ENCODE peak calls at places on chromosome 6, in five cellular contexts. One of them, this sample, is unnamed. For H3K9me3, the result is how much of the 10 kb centered on the place peaks cover.

GRCh38 chr6:110491644-110492317 is 15.4 kb upstream of the SLC22A16 start:
- DNase-seq in neural progenitor cell: no peak
- DNase-seq in body of pancreas: no peak
- DNase-seq in cardiac muscle cell: peak
- DNase-seq in tibial artery: no peak
- DNase-seq in this sample: no peak

GRCh38 chr6:16800942-16801341 is 39.7 kb upstream of the ATXN1 start:
- DNase-seq in tibial artery: no peak
- DNase-seq in cardiac muscle cell: peak
- DNase-seq in body of pancreas: no peak
- DNase-seq in neural progenitor cell: no peak
- DNase-seq in this sample: no peak

GRCh38 chr6:33592595-33593413 is 12.7 kb upstream of the BAK1 start:
- DNase-seq in neural progenitor cell: peak
- DNase-seq in cardiac muscle cell: no peak
- DNase-seq in body of pancreas: no peak
- DNase-seq in tibial artery: no peak
- DNase-seq in this sample: no peak

GRCh38 chr6:121434037-121434770 is 1.2 kb upstream of the GJA1 start:
- DNase-seq in cardiac muscle cell: no peak
- DNase-seq in neural progenitor cell: peak
- DNase-seq in tibial artery: no peak
- DNase-seq in body of pancreas: no peak
- DNase-seq in this sample: no peak

GRCh38 chr6:34934516-34934915 is 45.5 kb downstream of the ANKS1A start:
- DNase-seq in neural progenitor cell: no peak
- DNase-seq in tibial artery: peak
- DNase-seq in body of pancreas: peak
- DNase-seq in cardiac muscle cell: peak
- DNase-seq in this sample: peak

GRCh38 chr6:42781811-42782688 is at the start of gene BICRAL:
- DNase-seq in cardiac muscle cell: peak
- DNase-seq in body of pancreas: peak
- DNase-seq in neural progenitor cell: peak
- DNase-seq in tibial artery: peak
- DNase-seq in this sample: peak

GRCh38 chr6:156698239-156699016 is 78.8 kb upstream of the ARID1B start:
- DNase-seq in body of pancreas: no peak
- DNase-seq in neural progenitor cell: peak
- DNase-seq in tibial artery: no peak
- DNase-seq in cardiac muscle cell: no peak
- DNase-seq in this sample: no peak

GRCh38 chr6:79650943-79651342 is 19.8 kb downstream of the SH3BGRL2 start:
- DNase-seq in tibial artery: no peak
- DNase-seq in neural progenitor cell: no peak
- DNase-seq in cardiac muscle cell: no peak
- DNase-seq in body of pancreas: no peak
- DNase-seq in this sample: no peak

GRCh38 chr6:72547020-72547419 is 74.8 kb upstream of the KCNQ5 start:
- DNase-seq in cardiac muscle cell: no peak
- DNase-seq in body of pancreas: no peak
- DNase-seq in tibial artery: no peak
- DNase-seq in neural progenitor cell: no peak
- DNase-seq in this sample: no peak

GRCh38 chr6:10745116-10745515 is 2.5 kb upstream of the TMEM14B start:
- DNase-seq in tibial artery: no peak
- DNase-seq in neural progenitor cell: no peak
- DNase-seq in cardiac muscle cell: no peak
- DNase-seq in body of pancreas: no peak
- DNase-seq in this sample: no peak

GRCh38 chr6:148513145-148514071 is 170.8 kb downstream of the SASH1 start:
- DNase-seq in tibial artery: peak
- DNase-seq in neural progenitor cell: no peak
- DNase-seq in body of pancreas: peak
- DNase-seq in cardiac muscle cell: peak
- DNase-seq in this sample: peak

GRCh38 chr6:6861995-6862394 is 245.8 kb upstream of the RREB1 start:
- DNase-seq in tibial artery: no peak
- DNase-seq in neural progenitor cell: no peak
- DNase-seq in body of pancreas: no peak
- DNase-seq in cardiac muscle cell: no peak
- DNase-seq in this sample: no peak

GRCh38 chr6:160315310-160315709 is 32.9 kb upstream of the SLC22A3 start:
- DNase-seq in tibial artery: no peak
- DNase-seq in body of pancreas: no peak
- DNase-seq in cardiac muscle cell: no peak
- DNase-seq in neural progenitor cell: no peak
- DNase-seq in this sample: no peak

GRCh38 chr6:160309718-160310117 is 38.5 kb upstream of the SLC22A3 start:
- DNase-seq in neural progenitor cell: no peak
- DNase-seq in body of pancreas: no peak
- DNase-seq in cardiac muscle cell: no peak
- DNase-seq in tibial artery: no peak
- DNase-seq in this sample: no peak

DNA sequence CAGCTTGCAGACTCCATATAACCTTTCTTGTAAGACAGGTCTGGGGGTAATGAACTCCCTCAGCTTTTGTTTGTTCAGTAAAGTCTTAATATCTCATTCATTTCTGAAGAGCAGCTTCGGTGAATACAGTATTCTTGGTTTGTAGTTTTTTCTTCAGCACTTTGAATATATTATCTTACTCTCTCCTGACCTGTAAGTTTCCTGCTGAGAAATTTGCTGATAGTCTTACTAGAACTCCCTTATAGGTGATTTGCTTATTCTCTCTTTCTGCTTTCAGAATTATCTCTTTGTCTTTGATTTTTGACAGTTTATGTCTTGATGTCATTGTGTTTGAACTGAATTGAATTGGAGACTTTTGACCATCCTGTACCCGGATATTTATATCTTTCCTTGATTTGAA is 35.3 kb upstream of the SLC22A3 start:
- DNase-seq in neural progenitor cell: no peak
- DNase-seq in cardiac muscle cell: no peak
- DNase-seq in body of pancreas: no peak
- DNase-seq in tibial artery: no peak
- DNase-seq in this sample: no peak
- H3K9me3 ChIP-seq in neural progenitor cell: under half
- H3K9me3 ChIP-seq in cardiac muscle cell: under half
- H3K9me3 ChIP-seq in body of pancreas: under half
- H3K9me3 ChIP-seq in tibial artery: under half
- H3K9me3 ChIP-seq in this sample: under half

GRCh38 chr6:125793280-125793679 is 2.5 kb downstream of the NCOA7 start:
- DNase-seq in neural progenitor cell: peak
- DNase-seq in cardiac muscle cell: peak
- DNase-seq in tibial artery: no peak
- DNase-seq in body of pancreas: no peak
- DNase-seq in this sample: no peak
- H3K9me3 ChIP-seq in neural progenitor cell: under half
- H3K9me3 ChIP-seq in cardiac muscle cell: under half
- H3K9me3 ChIP-seq in tibial artery: under half
- H3K9me3 ChIP-seq in body of pancreas: under half
- H3K9me3 ChIP-seq in this sample: under half

DNA sequence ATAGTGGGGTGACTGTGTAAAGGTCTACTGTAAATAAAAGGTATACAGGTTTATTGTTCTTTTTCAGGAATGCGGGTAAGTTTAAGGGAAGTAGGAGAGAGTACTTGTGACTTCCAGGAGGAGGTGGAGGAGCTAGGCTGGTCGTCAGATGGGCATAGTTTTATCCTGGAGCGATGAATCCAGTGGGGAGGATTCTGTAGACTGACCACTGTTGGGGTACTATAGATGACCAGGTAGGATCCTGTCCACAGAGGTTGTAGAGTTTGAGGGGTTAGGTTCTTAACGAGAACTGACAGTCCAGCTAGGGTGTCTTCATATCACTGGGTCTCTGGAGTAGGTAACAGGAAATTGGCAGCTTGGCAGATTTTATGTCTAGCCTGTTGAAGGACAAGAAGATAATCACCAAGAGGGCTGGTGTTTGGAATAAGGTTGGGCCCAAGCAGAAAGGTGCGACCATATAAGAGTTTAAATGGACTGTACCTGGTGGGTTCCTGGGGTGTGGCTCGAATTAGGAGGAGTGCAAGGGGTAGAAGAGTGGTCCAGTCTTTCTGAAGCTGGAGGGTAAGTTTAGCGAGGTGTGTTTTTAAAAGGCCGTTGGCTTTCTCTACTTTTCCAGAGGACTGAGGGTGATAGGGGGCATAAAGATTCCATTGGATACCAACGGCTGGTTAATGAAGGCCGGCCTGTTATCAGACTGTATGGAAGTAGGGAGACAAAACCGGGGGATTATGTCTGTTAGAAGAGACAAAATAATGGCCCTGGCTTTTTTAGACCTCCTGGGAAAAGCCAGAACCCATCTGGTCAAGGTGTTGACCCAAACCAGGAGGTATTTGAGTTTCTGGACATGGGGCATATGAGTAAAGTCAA is 751.3 kb upstream of the ADGRB3 start:
- DNase-seq in body of pancreas: no peak
- DNase-seq in cardiac muscle cell: no peak
- DNase-seq in neural progenitor cell: no peak
- DNase-seq in tibial artery: no peak
- DNase-seq in this sample: no peak
- H3K9me3 ChIP-seq in body of pancreas: under half
- H3K9me3 ChIP-seq in cardiac muscle cell: under half
- H3K9me3 ChIP-seq in neural progenitor cell: under half
- H3K9me3 ChIP-seq in tibial artery: under half
- H3K9me3 ChIP-seq in this sample: under half

DNA sequence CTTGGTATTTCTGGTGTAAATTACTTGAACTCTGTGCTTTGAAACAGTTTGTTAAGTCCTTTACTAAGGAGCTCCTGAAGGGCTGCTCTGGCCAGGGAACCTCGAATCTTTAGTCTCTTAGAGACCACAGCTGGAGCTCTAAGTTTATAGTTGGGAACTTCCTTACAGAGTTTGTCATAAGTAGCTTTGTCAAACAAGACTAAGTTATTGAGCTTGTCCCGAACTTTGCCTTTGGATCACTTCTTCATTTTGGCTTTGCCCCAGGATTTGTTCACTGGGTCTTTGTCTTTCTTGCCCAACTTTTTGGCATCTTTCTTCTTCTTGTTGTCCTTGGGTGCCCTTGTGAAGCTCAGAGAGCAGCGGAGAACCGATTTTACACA is 64.8 kb downstream of the FAM50B start:
- DNase-seq in cardiac muscle cell: no peak
- DNase-seq in tibial artery: no peak
- DNase-seq in neural progenitor cell: no peak
- DNase-seq in body of pancreas: no peak
- DNase-seq in this sample: no peak
- H3K9me3 ChIP-seq in cardiac muscle cell: under half
- H3K9me3 ChIP-seq in tibial artery: under half
- H3K9me3 ChIP-seq in neural progenitor cell: under half
- H3K9me3 ChIP-seq in body of pancreas: under half
- H3K9me3 ChIP-seq in this sample: under half

GRCh38 chr6:155341130-155341828 is 27.0 kb upstream of the TFB1M start:
- DNase-seq in body of pancreas: no peak
- DNase-seq in cardiac muscle cell: peak
- DNase-seq in neural progenitor cell: no peak
- DNase-seq in tibial artery: no peak
- DNase-seq in this sample: no peak
- H3K9me3 ChIP-seq in body of pancreas: under half
- H3K9me3 ChIP-seq in cardiac muscle cell: under half
- H3K9me3 ChIP-seq in neural progenitor cell: under half
- H3K9me3 ChIP-seq in tibial artery: under half
- H3K9me3 ChIP-seq in this sample: under half

GRCh38 chr6:167506443-167507231 is 181.8 kb downstream of the TTLL2 start:
- DNase-seq in cardiac muscle cell: no peak
- DNase-seq in tibial artery: no peak
- DNase-seq in body of pancreas: no peak
- DNase-seq in neural progenitor cell: no peak
- DNase-seq in this sample: no peak

GRCh38 chr6:167507376-167507961 is 182.6 kb downstream of the TTLL2 start:
- DNase-seq in body of pancreas: no peak
- DNase-seq in neural progenitor cell: no peak
- DNase-seq in cardiac muscle cell: no peak
- DNase-seq in tibial artery: no peak
- DNase-seq in this sample: no peak

GRCh38 chr6:167504412-167504961 is 179.6 kb downstream of the TTLL2 start:
- DNase-seq in body of pancreas: no peak
- DNase-seq in cardiac muscle cell: no peak
- DNase-seq in neural progenitor cell: no peak
- DNase-seq in tibial artery: no peak
- DNase-seq in this sample: no peak

GRCh38 chr6:167505782-167506181 is 180.9 kb downstream of the TTLL2 start:
- DNase-seq in neural progenitor cell: no peak
- DNase-seq in body of pancreas: no peak
- DNase-seq in tibial artery: no peak
- DNase-seq in cardiac muscle cell: no peak
- DNase-seq in this sample: no peak

GRCh38 chr6:167505199-167505598 is 180.3 kb downstream of the TTLL2 start:
- DNase-seq in cardiac muscle cell: peak
- DNase-seq in neural progenitor cell: no peak
- DNase-seq in tibial artery: no peak
- DNase-seq in body of pancreas: no peak
- DNase-seq in this sample: no peak
- H3K9me3 ChIP-seq in cardiac muscle cell: under half
- H3K9me3 ChIP-seq in neural progenitor cell: under half
- H3K9me3 ChIP-seq in tibial artery: under half
- H3K9me3 ChIP-seq in body of pancreas: under half
- H3K9me3 ChIP-seq in this sample: under half

GRCh38 chr6:170162771-170163404 is 128.0 kb downstream of the DLL1 start:
- DNase-seq in tibial artery: no peak
- DNase-seq in cardiac muscle cell: no peak
- DNase-seq in body of pancreas: no peak
- DNase-seq in neural progenitor cell: no peak
- DNase-seq in this sample: no peak
- H3K9me3 ChIP-seq in tibial artery: under half
- H3K9me3 ChIP-seq in cardiac muscle cell: under half
- H3K9me3 ChIP-seq in body of pancreas: under half
- H3K9me3 ChIP-seq in neural progenitor cell: under half
- H3K9me3 ChIP-seq in this sample: under half

DNA sequence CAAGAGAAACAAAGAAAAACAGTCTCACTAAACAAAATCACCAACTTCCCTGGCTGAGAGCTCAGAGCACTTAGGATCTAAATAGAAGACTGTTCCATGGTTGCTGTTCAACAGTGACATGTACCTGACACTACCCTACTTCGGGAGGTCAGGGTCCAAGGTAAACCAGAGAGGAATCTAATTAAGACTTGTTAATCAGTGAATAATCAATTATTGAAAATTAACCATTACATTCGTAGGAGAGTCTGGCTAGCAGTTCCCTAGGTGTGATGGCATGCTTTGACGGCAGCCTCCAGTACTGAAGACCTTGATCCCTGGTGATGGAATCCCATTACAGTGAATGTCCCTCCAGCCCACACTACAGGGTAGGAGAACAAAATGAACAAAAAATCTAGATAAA is 154.0 kb upstream of the AFDN start:
- DNase-seq in tibial artery: no peak
- DNase-seq in body of pancreas: no peak
- DNase-seq in neural progenitor cell: no peak
- DNase-seq in cardiac muscle cell: no peak
- DNase-seq in this sample: no peak
- H3K9me3 ChIP-seq in tibial artery: under half
- H3K9me3 ChIP-seq in body of pancreas: under half
- H3K9me3 ChIP-seq in neural progenitor cell: under half
- H3K9me3 ChIP-seq in cardiac muscle cell: under half
- H3K9me3 ChIP-seq in this sample: under half